ENCODE peak calls at places on chromosomes 13 and 19, in eight cellular contexts. F is stimulated activated CD8-positive, alpha-beta memory T cell treated with anti-CD3 and anti-CD28 coated beads, Interleukin-2, amount 100 ng/mL, for 48 hours; T is GM23248; Q is kidney epithelial cell; H is GM03348; Y is A549; E is HEK293T; Z is activated T-cell treated with anti-CD3 and anti-CD28 coated beads, Interleukin-2, amount 50 U/mL, for 48 hours. N is an unnamed sample.

GRCh38 chr13:84445776-84446175 is 563.5 kb upstream of the SLITRK1 start:
- DNase-seq in F (no peak), T (peak; percentile 66), Q (no peak), H (peak; percentile 61), Y (no peak), E (no peak), Z (no peak), N (no peak)

GRCh38 chr19:29188704-29189375 is 24.1 kb downstream of the UQCRFS1 start:
- DNase-seq in F (no peak), T (no peak), Q (no peak), H (no peak), Y (no peak), E (no peak), Z (no peak), N (no peak)

GRCh38 chr13:47420568-47420967 is 523.7 kb upstream of the HTR2A start:
- DNase-seq in F (no peak), T (peak; percentile 51), Q (no peak), H (no peak), Y (no peak), E (no peak), Z (no peak), N (no peak)

GRCh38 chr19:38849746-38850230 is at the start of gene HNRNPL:
- DNase-seq in F (peak; percentile 98), T (no peak), Q (no peak), H (peak; percentile 98), Y (no peak), E (peak; percentile 90), Z (peak; percentile 99), N (no peak)

GRCh38 chr19:42092350-42092749 is 16.4 kb downstream of the ZNF574 start:
- DNase-seq in F (peak; percentile 26), T (peak; percentile 37), Q (no peak), H (peak; percentile 45), Y (peak; percentile 70), E (no peak), Z (peak; percentile 60), N (peak; percentile 44)

GRCh38 chr13:79990048-79990447 is 350.9 kb downstream of the SPRY2 start:
- DNase-seq in F (no peak), T (peak; percentile 71), Q (no peak), H (no peak), Y (no peak), E (no peak), Z (no peak), N (no peak)

GRCh38 chr13:105979586-105979985 is 555.9 kb downstream of the EFNB2 start:
- DNase-seq in F (no peak), T (no peak), Q (no peak), H (no peak), Y (peak; percentile 17), E (no peak), Z (no peak), N (peak; percentile 41)

GRCh38 chr13:34076943-34077703 is 259.2 kb downstream of the RFC3 start:
- DNase-seq in F (no peak), T (peak; percentile 68), Q (no peak), H (peak; percentile 39), Y (peak; percentile 36), E (peak; percentile 12), Z (no peak), N (no peak)

GRCh38 chr13:36101157-36101556 is 30.0 kb downstream of the DCLK1 start:
- DNase-seq in F (no peak), T (no peak), Q (no peak), H (no peak), Y (no peak), E (no peak), Z (no peak), N (no peak)

N was measured in NCI-H774.